ENCODE peak calls at places on chromosome 5, in four cellular contexts. I is activated effector memory CD4-positive, alpha-beta T cell treated with Interleukin-2 at 50 U/mL for 16 hours; V is aorta; U is prostate gland. G is an unnamed sample.

GRCh38 chr5:86968311-86968753 is 299.4 kb upstream of the RASA1 start:
- DNase-seq in I (no peak), U (no peak), V (no peak), G (no peak)

GRCh38 chr5:178777557-178777956 is 47.1 kb upstream of the ZNF354A start:
- DNase-seq in V (peak; percentile 71), I (no peak), U (no peak), G (no peak)

GRCh38 chr5:142611154-142611553 is 74.7 kb downstream of the FGF1 start:
- DNase-seq in U (peak; percentile 59), V (peak; percentile 76), I (peak; percentile 45), G (peak; percentile 76)

GRCh38 chr5:150615141-150615699 is 25.2 kb upstream of the SYNPO start:
- DNase-seq in U (peak; percentile 42), I (no peak), V (peak; percentile 84), G (peak; percentile 79)

GRCh38 chr5:82735160-82735789 is 341.9 kb downstream of the TMEM167A start:
- DNase-seq in U (no peak), I (no peak), V (no peak), G (no peak)

GRCh38 chr5:169873642-169874041 is 106.7 kb downstream of the INSYN2B start:
- DNase-seq in U (no peak), V (no peak), I (no peak), G (peak; percentile 26)

GRCh38 chr5:163496286-163496685 is 9.1 kb upstream of the MAT2B start:
- DNase-seq in V (no peak), I (no peak), U (no peak), G (no peak)

GRCh38 chr5:32100230-32100629 is 73.9 kb downstream of the GOLPH3 start:
- DNase-seq in V (no peak), I (no peak), U (no peak), G (no peak)

GRCh38 chr5:181163487-181164075 is 16.2 kb downstream of the OR2V2 start:
- DNase-seq in I (no peak), V (no peak), U (no peak), G (no peak)

GRCh38 chr5:135916638-135917263 is 21.1 kb upstream of the IL9 start:
- DNase-seq in I (no peak), V (no peak), U (no peak), G (no peak)

GRCh38 chr5:78509884-78510769 is 138.4 kb downstream of the LHFPL2 start:
- DNase-seq in V (peak; percentile 88), U (peak; percentile 43), I (peak; percentile 9), G (peak; percentile 57)

GRCh38 chr5:97854871-97855762 is 672.1 kb upstream of the RIOK2 start:
- DNase-seq in I (no peak), U (no peak), V (no peak), G (no peak)

GRCh38 chr5:123929055-123929474 is 417.1 kb downstream of the CSNK1G3 start:
- DNase-seq in U (no peak), I (no peak), V (no peak), G (no peak)

GRCh38 chr5:177134653-177135225 is 1.2 kb downstream of the NSD1 start:
- DNase-seq in V (no peak), I (no peak), U (no peak), G (no peak)

GRCh38 chr5:6576861-6577501 is 55.9 kb downstream of the NSUN2 start:
- DNase-seq in U (peak; percentile 45), I (no peak), V (no peak), G (no peak)

GRCh38 chr5:178116406-178116885 is 3.1 kb downstream of the N4BP3 start:
- DNase-seq in U (no peak), V (no peak), I (peak; percentile 56), G (no peak)

GRCh38 chr5:181188700-181189362 is 16.2 kb downstream of the TRIM7 start:
- DNase-seq in V (peak; percentile 78), U (peak; percentile 83), I (peak; percentile 66), G (peak; percentile 80)

GRCh38 chr5:73999306-73999705 is 373.3 kb downstream of the ARHGEF28 start:
- DNase-seq in V (no peak), I (no peak), U (no peak), G (no peak)

GRCh38 chr5:150020249-150020648 is 19.7 kb downstream of the HMGXB3 start:
- DNase-seq in I (no peak), U (no peak), V (no peak), G (no peak)

GRCh38 chr5:142206801-142207200 is 98.2 kb downstream of the NDFIP1 start:
- DNase-seq in I (no peak), U (no peak), V (no peak), G (no peak)

GRCh38 chr5:109805882-109806281 is 116.2 kb downstream of the MAN2A1 start:
- DNase-seq in I (no peak), V (no peak), U (no peak), G (no peak)

GRCh38 chr5:163104496-163104895 is 332.9 kb upstream of the CCNG1 start:
- DNase-seq in U (no peak), I (no peak), V (no peak), G (no peak)

GRCh38 chr5:90475436-90475980 is 844 bp downstream of the POLR3G start:
- DNase-seq in U (no peak), I (no peak), V (no peak), G (peak; percentile 19)

GRCh38 chr5:26700759-26701384 is 337.5 kb downstream of the CDH9 start:
- DNase-seq in V (no peak), U (no peak), I (no peak), G (no peak)

GRCh38 chr5:14164164-14164720 is 21.1 kb downstream of the TRIO start:
- DNase-seq in U (no peak), I (no peak), V (no peak), G (no peak)

GRCh38 chr5:74040811-74041491 is 415.0 kb downstream of the ARHGEF28 start:
- DNase-seq in I (no peak), U (no peak), V (no peak), G (no peak)

G was measured in ovary.